ENCODE peak calls at places on chromosomes 2 and 18, in ten cellular contexts. One of them, this sample, is unnamed.
A peak's percentile ranks its signal among the peaks of the same experiment; 100 is the strongest.

GRCh38 chr2:231935207-231935524 is 9.0 kb upstream of the NPPC start:
- DNase-seq in T-helper 9 cell: no peak
- DNase-seq in C1 segment of cervical spinal cord: no peak
- DNase-seq in chondrocyte: no peak
- DNase-seq in NCI-H446 treated with DMSO at 0.1 percent for 48 hours: no peak
- DNase-seq in aorta: peak; percentile 53
- DNase-seq in neural progenitor cell: no peak
- DNase-seq in stimulated activated CD4-positive, alpha-beta T cell treated with anti-CD3 and anti-CD28 coated beads, Interleukin-1b, Interleukin-23, amount 100 ng/mL, for 48 hours: no peak
- DNase-seq in cardiac fibroblast: peak; percentile 45
- DNase-seq in endodermal cell: no peak
- DNase-seq in this sample: no peak

GRCh38 chr18:62716679-62717058 is 1.3 kb downstream of the PHLPP1 start:
- DNase-seq in T-helper 9 cell: peak; percentile 47
- DNase-seq in C1 segment of cervical spinal cord: peak; percentile 50
- DNase-seq in chondrocyte: no peak
- DNase-seq in NCI-H446 treated with DMSO at 0.1 percent for 48 hours: no peak
- DNase-seq in aorta: peak; percentile 85
- DNase-seq in neural progenitor cell: peak; percentile 79
- DNase-seq in stimulated activated CD4-positive, alpha-beta T cell treated with anti-CD3 and anti-CD28 coated beads, Interleukin-1b, Interleukin-23, amount 100 ng/mL, for 48 hours: peak; percentile 31
- DNase-seq in cardiac fibroblast: peak; percentile 24
- DNase-seq in endodermal cell: no peak
- DNase-seq in this sample: peak; percentile 34

GRCh38 chr2:240856151-240856980 is 12.3 kb upstream of the AGXT start:
- DNase-seq in T-helper 9 cell: no peak
- DNase-seq in C1 segment of cervical spinal cord: no peak
- DNase-seq in chondrocyte: peak; percentile 76
- DNase-seq in NCI-H446 treated with DMSO at 0.1 percent for 48 hours: no peak
- DNase-seq in aorta: peak; percentile 74
- DNase-seq in neural progenitor cell: peak; percentile 46
- DNase-seq in stimulated activated CD4-positive, alpha-beta T cell treated with anti-CD3 and anti-CD28 coated beads, Interleukin-1b, Interleukin-23, amount 100 ng/mL, for 48 hours: no peak
- DNase-seq in cardiac fibroblast: no peak
- DNase-seq in endodermal cell: peak; percentile 88
- DNase-seq in this sample: no peak

GRCh38 chr18:63476666-63477065 is at the start of gene SERPINB5:
- DNase-seq in T-helper 9 cell: no peak
- DNase-seq in C1 segment of cervical spinal cord: no peak
- DNase-seq in chondrocyte: no peak
- DNase-seq in NCI-H446 treated with DMSO at 0.1 percent for 48 hours: no peak
- DNase-seq in aorta: no peak
- DNase-seq in neural progenitor cell: no peak
- DNase-seq in stimulated activated CD4-positive, alpha-beta T cell treated with anti-CD3 and anti-CD28 coated beads, Interleukin-1b, Interleukin-23, amount 100 ng/mL, for 48 hours: no peak
- DNase-seq in cardiac fibroblast: no peak
- DNase-seq in endodermal cell: peak; percentile 89
- DNase-seq in this sample: no peak

GRCh38 chr2:217361491-217361890 is 501.6 kb upstream of the TNP1 start:
- DNase-seq in T-helper 9 cell: no peak
- DNase-seq in C1 segment of cervical spinal cord: no peak
- DNase-seq in chondrocyte: no peak
- DNase-seq in NCI-H446 treated with DMSO at 0.1 percent for 48 hours: peak; percentile 2
- DNase-seq in aorta: no peak
- DNase-seq in neural progenitor cell: no peak
- DNase-seq in stimulated activated CD4-positive, alpha-beta T cell treated with anti-CD3 and anti-CD28 coated beads, Interleukin-1b, Interleukin-23, amount 100 ng/mL, for 48 hours: no peak
- DNase-seq in cardiac fibroblast: no peak
- DNase-seq in endodermal cell: no peak
- DNase-seq in this sample: no peak

GRCh38 chr2:14806567-14807077 is 174.1 kb downstream of the LRATD1 start:
- DNase-seq in T-helper 9 cell: no peak
- DNase-seq in C1 segment of cervical spinal cord: no peak
- DNase-seq in chondrocyte: no peak
- DNase-seq in NCI-H446 treated with DMSO at 0.1 percent for 48 hours: no peak
- DNase-seq in aorta: no peak
- DNase-seq in neural progenitor cell: no peak
- DNase-seq in stimulated activated CD4-positive, alpha-beta T cell treated with anti-CD3 and anti-CD28 coated beads, Interleukin-1b, Interleukin-23, amount 100 ng/mL, for 48 hours: no peak
- DNase-seq in cardiac fibroblast: no peak
- DNase-seq in endodermal cell: no peak
- DNase-seq in this sample: no peak

GRCh38 chr2:175930504-175930903 is 71.6 kb downstream of the LNPK start:
- DNase-seq in T-helper 9 cell: no peak
- DNase-seq in C1 segment of cervical spinal cord: no peak
- DNase-seq in chondrocyte: no peak
- DNase-seq in NCI-H446 treated with DMSO at 0.1 percent for 48 hours: no peak
- DNase-seq in aorta: no peak
- DNase-seq in neural progenitor cell: no peak
- DNase-seq in stimulated activated CD4-positive, alpha-beta T cell treated with anti-CD3 and anti-CD28 coated beads, Interleukin-1b, Interleukin-23, amount 100 ng/mL, for 48 hours: no peak
- DNase-seq in cardiac fibroblast: peak; percentile 18
- DNase-seq in endodermal cell: no peak
- DNase-seq in this sample: no peak

GRCh38 chr2:23622966-23623665 is 238.1 kb downstream of the KLHL29 start:
- DNase-seq in T-helper 9 cell: no peak
- DNase-seq in C1 segment of cervical spinal cord: no peak
- DNase-seq in chondrocyte: peak; percentile 68
- DNase-seq in NCI-H446 treated with DMSO at 0.1 percent for 48 hours: no peak
- DNase-seq in aorta: peak; percentile 36
- DNase-seq in neural progenitor cell: no peak
- DNase-seq in stimulated activated CD4-positive, alpha-beta T cell treated with anti-CD3 and anti-CD28 coated beads, Interleukin-1b, Interleukin-23, amount 100 ng/mL, for 48 hours: no peak
- DNase-seq in cardiac fibroblast: no peak
- DNase-seq in endodermal cell: no peak
- DNase-seq in this sample: no peak

GRCh38 chr2:128438586-128438985 is 119.9 kb upstream of the HS6ST1 start:
- DNase-seq in T-helper 9 cell: no peak
- DNase-seq in C1 segment of cervical spinal cord: no peak
- DNase-seq in chondrocyte: no peak
- DNase-seq in NCI-H446 treated with DMSO at 0.1 percent for 48 hours: no peak
- DNase-seq in aorta: peak; percentile 62
- DNase-seq in neural progenitor cell: no peak
- DNase-seq in stimulated activated CD4-positive, alpha-beta T cell treated with anti-CD3 and anti-CD28 coated beads, Interleukin-1b, Interleukin-23, amount 100 ng/mL, for 48 hours: no peak
- DNase-seq in cardiac fibroblast: no peak
- DNase-seq in endodermal cell: peak; percentile 25
- DNase-seq in this sample: no peak

GRCh38 chr2:45020439-45020838 is 11.2 kb upstream of the SIX2 start:
- DNase-seq in T-helper 9 cell: no peak
- DNase-seq in C1 segment of cervical spinal cord: no peak
- DNase-seq in chondrocyte: no peak
- DNase-seq in NCI-H446 treated with DMSO at 0.1 percent for 48 hours: no peak
- DNase-seq in aorta: no peak
- DNase-seq in neural progenitor cell: no peak
- DNase-seq in stimulated activated CD4-positive, alpha-beta T cell treated with anti-CD3 and anti-CD28 coated beads, Interleukin-1b, Interleukin-23, amount 100 ng/mL, for 48 hours: no peak
- DNase-seq in cardiac fibroblast: no peak
- DNase-seq in endodermal cell: no peak
- DNase-seq in this sample: no peak

GRCh38 chr2:230586328-230586982 is 126.2 kb upstream of the CAB39 start:
- DNase-seq in T-helper 9 cell: no peak
- DNase-seq in C1 segment of cervical spinal cord: no peak
- DNase-seq in chondrocyte: no peak
- DNase-seq in NCI-H446 treated with DMSO at 0.1 percent for 48 hours: no peak
- DNase-seq in aorta: no peak
- DNase-seq in neural progenitor cell: no peak
- DNase-seq in stimulated activated CD4-positive, alpha-beta T cell treated with anti-CD3 and anti-CD28 coated beads, Interleukin-1b, Interleukin-23, amount 100 ng/mL, for 48 hours: no peak
- DNase-seq in cardiac fibroblast: peak; percentile 20
- DNase-seq in endodermal cell: no peak
- DNase-seq in this sample: no peak

GRCh38 chr18:12944724-12945123 is 3.1 kb upstream of the SEH1L start:
- DNase-seq in T-helper 9 cell: no peak
- DNase-seq in C1 segment of cervical spinal cord: no peak
- DNase-seq in chondrocyte: no peak
- DNase-seq in NCI-H446 treated with DMSO at 0.1 percent for 48 hours: peak; percentile 44
- DNase-seq in aorta: peak; percentile 88
- DNase-seq in neural progenitor cell: no peak
- DNase-seq in stimulated activated CD4-positive, alpha-beta T cell treated with anti-CD3 and anti-CD28 coated beads, Interleukin-1b, Interleukin-23, amount 100 ng/mL, for 48 hours: no peak
- DNase-seq in cardiac fibroblast: peak; percentile 77
- DNase-seq in endodermal cell: no peak
- DNase-seq in this sample: no peak

GRCh38 chr2:223887127-223887526 is 49.7 kb upstream of the AP1S3 start:
- DNase-seq in T-helper 9 cell: no peak
- DNase-seq in C1 segment of cervical spinal cord: no peak
- DNase-seq in chondrocyte: no peak
- DNase-seq in NCI-H446 treated with DMSO at 0.1 percent for 48 hours: no peak
- DNase-seq in aorta: no peak
- DNase-seq in neural progenitor cell: no peak
- DNase-seq in stimulated activated CD4-positive, alpha-beta T cell treated with anti-CD3 and anti-CD28 coated beads, Interleukin-1b, Interleukin-23, amount 100 ng/mL, for 48 hours: no peak
- DNase-seq in cardiac fibroblast: no peak
- DNase-seq in endodermal cell: no peak
- DNase-seq in this sample: no peak

GRCh38 chr2:23589220-23589647 is 204.3 kb downstream of the KLHL29 start:
- DNase-seq in T-helper 9 cell: no peak
- DNase-seq in C1 segment of cervical spinal cord: no peak
- DNase-seq in chondrocyte: peak; percentile 87
- DNase-seq in NCI-H446 treated with DMSO at 0.1 percent for 48 hours: no peak
- DNase-seq in aorta: peak; percentile 77
- DNase-seq in neural progenitor cell: no peak
- DNase-seq in stimulated activated CD4-positive, alpha-beta T cell treated with anti-CD3 and anti-CD28 coated beads, Interleukin-1b, Interleukin-23, amount 100 ng/mL, for 48 hours: no peak
- DNase-seq in cardiac fibroblast: no peak
- DNase-seq in endodermal cell: no peak
- DNase-seq in this sample: no peak

GRCh38 chr2:119546446-119546765 is 2.2 kb downstream of the CFAP221 start:
- DNase-seq in T-helper 9 cell: no peak
- DNase-seq in C1 segment of cervical spinal cord: no peak
- DNase-seq in chondrocyte: no peak
- DNase-seq in NCI-H446 treated with DMSO at 0.1 percent for 48 hours: no peak
- DNase-seq in aorta: no peak
- DNase-seq in neural progenitor cell: no peak
- DNase-seq in stimulated activated CD4-positive, alpha-beta T cell treated with anti-CD3 and anti-CD28 coated beads, Interleukin-1b, Interleukin-23, amount 100 ng/mL, for 48 hours: no peak
- DNase-seq in cardiac fibroblast: no peak
- DNase-seq in endodermal cell: no peak
- DNase-seq in this sample: no peak

GRCh38 chr2:174786066-174786725 is 21.9 kb upstream of the CHRNA1 start:
- DNase-seq in T-helper 9 cell: no peak
- DNase-seq in C1 segment of cervical spinal cord: no peak
- DNase-seq in chondrocyte: no peak
- DNase-seq in NCI-H446 treated with DMSO at 0.1 percent for 48 hours: no peak
- DNase-seq in aorta: no peak
- DNase-seq in neural progenitor cell: no peak
- DNase-seq in stimulated activated CD4-positive, alpha-beta T cell treated with anti-CD3 and anti-CD28 coated beads, Interleukin-1b, Interleukin-23, amount 100 ng/mL, for 48 hours: no peak
- DNase-seq in cardiac fibroblast: peak; percentile 44
- DNase-seq in endodermal cell: peak; percentile 5
- DNase-seq in this sample: no peak

GRCh38 chr2:168350380-168350779 is 103.0 kb upstream of the STK39 start:
- DNase-seq in T-helper 9 cell: no peak
- DNase-seq in C1 segment of cervical spinal cord: no peak
- DNase-seq in chondrocyte: no peak
- DNase-seq in NCI-H446 treated with DMSO at 0.1 percent for 48 hours: no peak
- DNase-seq in aorta: no peak
- DNase-seq in neural progenitor cell: no peak
- DNase-seq in stimulated activated CD4-positive, alpha-beta T cell treated with anti-CD3 and anti-CD28 coated beads, Interleukin-1b, Interleukin-23, amount 100 ng/mL, for 48 hours: no peak
- DNase-seq in cardiac fibroblast: peak; percentile 25
- DNase-seq in endodermal cell: no peak
- DNase-seq in this sample: no peak

GRCh38 chr2:27378096-27378808 is 2.3 kb downstream of the ZNF513 start:
- DNase-seq in T-helper 9 cell: no peak
- DNase-seq in C1 segment of cervical spinal cord: no peak
- DNase-seq in chondrocyte: no peak
- DNase-seq in NCI-H446 treated with DMSO at 0.1 percent for 48 hours: no peak
- DNase-seq in aorta: no peak
- DNase-seq in neural progenitor cell: peak; percentile 17
- DNase-seq in stimulated activated CD4-positive, alpha-beta T cell treated with anti-CD3 and anti-CD28 coated beads, Interleukin-1b, Interleukin-23, amount 100 ng/mL, for 48 hours: no peak
- DNase-seq in cardiac fibroblast: peak; percentile 30
- DNase-seq in endodermal cell: peak; percentile 72
- DNase-seq in this sample: no peak

GRCh38 chr18:40810371-40810770 is 1144.7 kb upstream of the PIK3C3 start:
- DNase-seq in T-helper 9 cell: no peak
- DNase-seq in C1 segment of cervical spinal cord: no peak
- DNase-seq in chondrocyte: no peak
- DNase-seq in NCI-H446 treated with DMSO at 0.1 percent for 48 hours: no peak
- DNase-seq in aorta: no peak
- DNase-seq in neural progenitor cell: no peak
- DNase-seq in stimulated activated CD4-positive, alpha-beta T cell treated with anti-CD3 and anti-CD28 coated beads, Interleukin-1b, Interleukin-23, amount 100 ng/mL, for 48 hours: no peak
- DNase-seq in cardiac fibroblast: peak; percentile 6
- DNase-seq in endodermal cell: no peak
- DNase-seq in this sample: no peak

GRCh38 chr2:238061310-238062202 is 755 bp downstream of the SCLY start:
- DNase-seq in T-helper 9 cell: peak; percentile 15
- DNase-seq in C1 segment of cervical spinal cord: no peak
- DNase-seq in chondrocyte: no peak
- DNase-seq in NCI-H446 treated with DMSO at 0.1 percent for 48 hours: no peak
- DNase-seq in aorta: no peak
- DNase-seq in neural progenitor cell: peak; percentile 62
- DNase-seq in stimulated activated CD4-positive, alpha-beta T cell treated with anti-CD3 and anti-CD28 coated beads, Interleukin-1b, Interleukin-23, amount 100 ng/mL, for 48 hours: peak; percentile 36
- DNase-seq in cardiac fibroblast: peak; percentile 46
- DNase-seq in endodermal cell: peak; percentile 83
- DNase-seq in this sample: no peak

GRCh38 chr18:50033004-50033403 is 161.9 kb downstream of the MYO5B start:
- DNase-seq in T-helper 9 cell: no peak
- DNase-seq in C1 segment of cervical spinal cord: no peak
- DNase-seq in chondrocyte: no peak
- DNase-seq in NCI-H446 treated with DMSO at 0.1 percent for 48 hours: no peak
- DNase-seq in aorta: no peak
- DNase-seq in neural progenitor cell: no peak
- DNase-seq in stimulated activated CD4-positive, alpha-beta T cell treated with anti-CD3 and anti-CD28 coated beads, Interleukin-1b, Interleukin-23, amount 100 ng/mL, for 48 hours: no peak
- DNase-seq in cardiac fibroblast: no peak
- DNase-seq in endodermal cell: no peak
- DNase-seq in this sample: no peak

GRCh38 chr2:191050640-191050987 is 36.6 kb upstream of the STAT1 start:
- DNase-seq in T-helper 9 cell: no peak
- DNase-seq in C1 segment of cervical spinal cord: no peak
- DNase-seq in chondrocyte: no peak
- DNase-seq in NCI-H446 treated with DMSO at 0.1 percent for 48 hours: no peak
- DNase-seq in aorta: no peak
- DNase-seq in neural progenitor cell: no peak
- DNase-seq in stimulated activated CD4-positive, alpha-beta T cell treated with anti-CD3 and anti-CD28 coated beads, Interleukin-1b, Interleukin-23, amount 100 ng/mL, for 48 hours: no peak
- DNase-seq in cardiac fibroblast: peak; percentile 75
- DNase-seq in endodermal cell: no peak
- DNase-seq in this sample: no peak

GRCh38 chr2:24183369-24184069 is 8.7 kb downstream of the FAM228A start:
- DNase-seq in T-helper 9 cell: no peak
- DNase-seq in C1 segment of cervical spinal cord: no peak
- DNase-seq in chondrocyte: no peak
- DNase-seq in NCI-H446 treated with DMSO at 0.1 percent for 48 hours: no peak
- DNase-seq in aorta: no peak
- DNase-seq in neural progenitor cell: no peak
- DNase-seq in stimulated activated CD4-positive, alpha-beta T cell treated with anti-CD3 and anti-CD28 coated beads, Interleukin-1b, Interleukin-23, amount 100 ng/mL, for 48 hours: no peak
- DNase-seq in cardiac fibroblast: peak; percentile 9
- DNase-seq in endodermal cell: no peak
- DNase-seq in this sample: no peak

GRCh38 chr2:152716805-152717241 is 438 bp downstream of the PRPF40A start:
- DNase-seq in T-helper 9 cell: peak; percentile 21
- DNase-seq in C1 segment of cervical spinal cord: no peak
- DNase-seq in chondrocyte: no peak
- DNase-seq in NCI-H446 treated with DMSO at 0.1 percent for 48 hours: no peak
- DNase-seq in aorta: no peak
- DNase-seq in neural progenitor cell: peak; percentile 72
- DNase-seq in stimulated activated CD4-positive, alpha-beta T cell treated with anti-CD3 and anti-CD28 coated beads, Interleukin-1b, Interleukin-23, amount 100 ng/mL, for 48 hours: peak; percentile 28
- DNase-seq in cardiac fibroblast: peak; percentile 23
- DNase-seq in endodermal cell: no peak
- DNase-seq in this sample: peak; percentile 11